ENCODE peak calls at places on chromosome 21, in six cellular contexts. F is neuronal stem cell, Q is IMR-90, G is H1, K is trophoblast cell, H is H9. C is an unnamed sample. For H3K4me1, the result is how much of the 10 kb centered on the place peaks cover.

GRCh38 chr21:35882791-35883240 is 177.5 kb downstream of the SETD4 start:
- DNase-seq in F (no peak), Q (peak), G (no peak), K (peak), H (no peak), C (no peak)

GRCh38 chr21:43611598-43612369 is 47.5 kb downstream of the HSF2BP start:
- DNase-seq in F (peak), Q (peak), G (peak), K (peak), H (peak), C (peak)

GRCh38 chr21:46205121-46205520 is 20.9 kb upstream of the SPATC1L start:
- DNase-seq in F (no peak), Q (no peak), G (no peak), K (no peak), H (no peak), C (no peak)

GRCh38 chr21:41321908-41322495 is 5.4 kb downstream of the FAM3B start:
- DNase-seq in F (no peak), Q (no peak), G (no peak), K (peak), H (no peak), C (no peak)

GRCh38 chr21:24045775-24046215 is 1561.5 kb downstream of the MRPL39 start:
- DNase-seq in F (no peak), Q (peak), G (no peak), K (peak), H (no peak), C (no peak)

GRCh38 chr21:35697321-35697808 is 363.0 kb downstream of the SETD4 start:
- DNase-seq in F (no peak), Q (peak), G (no peak), K (no peak), H (no peak), C (peak)

GRCh38 chr21:31667141-31667540 is 7.6 kb downstream of the SOD1 start:
- DNase-seq in F (no peak), Q (no peak), G (no peak), K (no peak), H (no peak), C (no peak)

GRCh38 chr21:20802631-20803260 is 195.5 kb upstream of the NCAM2 start:
- DNase-seq in F (no peak), Q (no peak), G (no peak), K (no peak), H (no peak), C (no peak)

GRCh38 chr21:21018841-21019240 is 20.6 kb downstream of the NCAM2 start:
- DNase-seq in F (no peak), Q (no peak), G (no peak), K (no peak), H (no peak), C (no peak)

GRCh38 chr21:43809346-43809799 is 20.0 kb downstream of the RRP1 start:
- DNase-seq in F (no peak), Q (no peak), G (no peak), K (no peak), H (no peak), C (no peak)

GRCh38 chr21:19049567-19049966 is 646.0 kb upstream of the TMPRSS15 start:
- DNase-seq in F (no peak), Q (no peak), G (no peak), K (no peak), H (no peak), C (no peak)

DNA sequence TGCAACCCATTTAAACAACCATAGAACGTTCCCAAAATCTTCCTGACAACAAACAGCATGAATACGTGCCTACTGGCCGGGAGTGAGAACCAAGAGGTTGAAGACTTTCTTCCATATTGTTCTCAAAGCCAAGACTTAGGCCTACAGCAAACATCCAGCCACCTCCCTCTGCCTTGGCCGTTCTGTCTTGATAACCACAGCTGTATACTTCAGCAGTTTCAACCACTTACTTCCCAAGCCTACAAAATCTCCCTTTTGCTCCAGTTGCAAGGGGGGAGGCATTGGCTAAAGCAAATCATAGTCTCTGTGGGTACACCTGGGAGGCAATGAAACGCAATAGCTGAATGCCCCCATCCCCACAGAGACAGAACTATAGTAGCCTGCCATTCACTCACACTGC is 186.2 kb downstream of the PSMG1 start:
- DNase-seq in F (no peak), Q (no peak), G (no peak), K (no peak), H (no peak), C (no peak)
- H3K14ac ChIP-seq in F (no peak), Q (no peak), G (no peak), K (no peak), H (no peak), C (no peak)

GRCh38 chr21:29549614-29550013 is 250.9 kb downstream of the BACH1 start:
- DNase-seq in F (no peak), Q (no peak), G (no peak), K (no peak), H (no peak), C (no peak)
- H3K4me1 ChIP-seq in F (under half), Q (under half), G (under half), K (under half), H (under half), C (under half)

DNA sequence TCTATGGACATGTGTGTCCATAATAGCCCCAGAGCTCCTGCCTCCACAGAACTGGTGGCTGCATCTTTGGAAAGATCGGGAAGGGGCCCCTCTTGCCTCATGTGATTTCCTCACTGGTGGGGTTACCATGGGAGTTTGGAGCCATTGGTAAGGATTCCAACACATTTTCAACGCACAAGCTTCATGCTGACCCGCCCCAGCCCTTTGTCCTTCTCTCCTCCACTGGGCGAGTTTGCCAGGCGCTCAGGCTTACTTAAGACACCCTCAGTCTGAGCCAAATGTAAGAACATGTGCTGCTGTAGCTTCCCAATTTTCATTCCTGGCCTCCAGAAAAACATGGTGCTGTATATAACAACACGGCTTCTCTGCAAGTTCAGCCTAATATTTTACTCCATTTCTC is 72.4 kb downstream of the ATP5PO start:
- DNase-seq in F (no peak), Q (no peak), G (no peak), K (no peak), H (no peak), C (no peak)
- H3K14ac ChIP-seq in F (no peak), Q (no peak), G (no peak), K (no peak), H (no peak), C (no peak)

GRCh38 chr21:42461185-42461520 is 34.9 kb downstream of the RSPH1 start:
- DNase-seq in F (no peak), Q (no peak), G (no peak), K (no peak), H (no peak), C (no peak)
- H3K4me1 ChIP-seq in F (under half), Q (under half), G (under half), K (under half), H (under half), C (under half)

DNA sequence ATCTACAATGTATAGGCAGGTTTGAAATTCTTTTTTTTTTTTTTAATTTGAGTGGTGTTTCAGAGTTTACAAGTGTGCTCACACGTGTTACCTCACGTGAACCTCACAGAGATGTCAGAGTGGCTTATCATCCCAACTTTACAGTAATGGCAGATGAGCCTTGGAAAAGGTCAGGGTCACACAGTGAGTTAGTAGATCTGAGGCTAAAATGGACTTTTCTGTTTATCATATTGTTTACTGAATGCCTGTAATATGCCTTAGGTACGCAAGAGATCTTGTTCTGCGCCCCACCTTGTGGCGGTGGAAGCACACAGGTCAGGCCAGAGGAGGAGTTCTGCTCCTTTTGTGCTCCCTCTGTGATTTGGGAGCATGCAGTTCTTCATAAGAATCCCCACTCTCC is 80.0 kb downstream of the DYRK1A start:
- DNase-seq in F (no peak), Q (no peak), G (no peak), K (no peak), H (no peak), C (no peak)
- H3K14ac ChIP-seq in F (no peak), Q (peak), G (no peak), K (no peak), H (no peak), C (no peak)

GRCh38 chr21:45032977-45033705 is 41.2 kb upstream of the ADARB1 start:
- DNase-seq in F (no peak), Q (no peak), G (no peak), K (no peak), H (peak), C (no peak)

GRCh38 chr21:45036630-45037029 is 37.8 kb upstream of the ADARB1 start:
- DNase-seq in F (no peak), Q (no peak), G (no peak), K (no peak), H (no peak), C (no peak)

GRCh38 chr21:45033791-45034555 is 40.4 kb upstream of the ADARB1 start:
- DNase-seq in F (no peak), Q (peak), G (no peak), K (no peak), H (no peak), C (no peak)

GRCh38 chr21:45035477-45035848 is 38.9 kb upstream of the ADARB1 start:
- DNase-seq in F (no peak), Q (no peak), G (no peak), K (peak), H (no peak), C (no peak)

DNA sequence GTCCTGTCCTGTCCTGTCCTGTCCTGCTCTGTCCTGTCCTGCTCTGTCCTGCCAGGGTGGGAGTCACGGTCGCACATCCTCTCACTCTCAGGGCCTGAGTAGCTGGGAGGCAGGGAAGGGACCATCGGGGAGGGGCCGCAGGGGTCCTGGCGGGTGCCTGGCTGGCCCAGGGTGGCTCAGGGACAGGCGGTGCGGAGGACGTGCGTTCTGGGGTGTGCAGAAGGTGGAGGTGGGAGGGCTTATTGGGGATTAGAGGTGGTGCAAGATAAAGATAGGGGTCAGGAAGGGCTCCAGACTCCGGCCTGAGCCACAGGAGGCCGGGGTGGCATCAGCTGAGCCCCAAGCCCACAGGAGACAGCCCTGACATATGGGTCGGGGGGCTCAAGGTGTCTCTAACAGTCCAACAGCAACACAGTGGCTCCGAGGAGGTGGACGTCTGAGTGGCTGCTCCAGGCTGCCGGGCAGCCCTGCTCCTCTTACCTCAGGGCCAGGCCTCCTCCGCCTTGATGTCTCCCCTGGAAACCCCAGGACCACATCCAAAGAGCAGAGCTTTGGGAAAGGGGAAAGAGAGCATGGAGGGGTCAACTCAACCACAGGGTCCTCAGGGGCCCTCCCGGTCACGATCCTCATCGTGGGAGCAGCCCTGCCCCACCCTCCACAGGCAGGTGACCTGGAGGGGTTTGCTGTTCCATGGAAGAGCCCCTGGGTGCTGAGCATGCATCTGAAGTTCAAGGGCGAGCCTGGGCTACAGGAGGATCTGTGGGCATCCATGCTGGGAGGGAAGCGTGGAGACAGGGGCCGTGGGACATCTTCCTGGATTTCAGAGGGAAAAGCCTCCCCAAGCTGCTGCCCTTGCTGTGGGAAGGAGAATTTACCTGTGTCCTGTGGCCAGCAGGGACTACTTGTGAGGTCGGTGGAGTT is 39.6 kb upstream of the ADARB1 start:
- DNase-seq in F (no peak), Q (no peak), G (no peak), K (no peak), H (no peak), C (no peak)
- H3K4me1 ChIP-seq in F (under half), Q (under half), G (under half), K (under half), H (under half), C (under half)